ENCODE peak calls at places on chromosomes 4 and X, in six cellular contexts. B is NCI-H1092; M is activated CD8-positive, alpha-beta T cell treated with anti-CD3 and anti-CD28 coated beads, Interleukin-2, amount 10 ng/mL, durations not matched to agents 7 days and 5 days; U is esophagus squamous epithelium; L is aorta; T is transverse colon. I is an unnamed sample.

GRCh38 chr4:41074227-41074626 is 140.1 kb downstream of the APBB2 start:
- DNase-seq in B (no peak), M (no peak), U (no peak), L (no peak), T (no peak), I (no peak)

GRCh38 chr4:98113005-98113404 is 30.3 kb downstream of the STPG2 start:
- DNase-seq in B (no peak), M (no peak), U (no peak), L (no peak), T (no peak), I (peak)

GRCh38 chrX:9396930-9397329 is 67.9 kb upstream of the TBL1X start:
- DNase-seq in B (no peak), M (no peak), U (no peak), L (no peak), T (no peak), I (no peak)

GRCh38 chr4:155077860-155078259 is 130.6 kb upstream of the NPY2R start:
- DNase-seq in B (no peak), M (no peak), U (no peak), L (no peak), T (no peak), I (no peak)

GRCh38 chr4:8156617-8157016 is 2.0 kb downstream of the ABLIM2 start:
- DNase-seq in B (no peak), M (no peak), U (no peak), L (peak), T (no peak), I (no peak)

GRCh38 chrX:22323541-22323940 is 50.8 kb downstream of the CBLL2 start:
- DNase-seq in B (no peak), M (no peak), U (no peak), L (no peak), T (no peak), I (no peak)

GRCh38 chrX:109352121-109352556 is 129.7 kb downstream of the GUCY2F start:
- DNase-seq in B (no peak), M (no peak), U (no peak), L (peak), T (no peak), I (no peak)

GRCh38 chr4:169620846-169621228 is 459 bp downstream of the CLCN3 start:
- DNase-seq in B (peak), M (peak), U (no peak), L (no peak), T (peak), I (no peak)

GRCh38 chr4:115234405-115235093 is 121.1 kb upstream of the NDST4 start:
- DNase-seq in B (peak), M (peak), U (no peak), L (no peak), T (no peak), I (peak)